ENCODE peak calls at places on chromosome X, in seven cellular contexts. One of them, this sample, is unnamed.

GRCh38 chrX:124392794-124393193 is 46.4 kb downstream of the SH2D1A start:
- DNase-seq in HCT116: no peak
- DNase-seq in SK-N-SH: no peak
- DNase-seq in K562: no peak
- DNase-seq in GM12878: no peak
- DNase-seq in H1: no peak
- DNase-seq in HepG2: no peak
- DNase-seq in this sample: no peak

GRCh38 chrX:1582686-1583437 is 8.5 kb upstream of the AKAP17A start:
- DNase-seq in HCT116: peak
- DNase-seq in SK-N-SH: no peak
- DNase-seq in K562: peak
- DNase-seq in GM12878: no peak
- DNase-seq in H1: peak
- DNase-seq in HepG2: peak
- DNase-seq in this sample: peak

GRCh38 chrX:19931146-19931545 is 43.7 kb upstream of the SH3KBP1 start:
- DNase-seq in HCT116: no peak
- DNase-seq in SK-N-SH: peak
- DNase-seq in K562: no peak
- DNase-seq in GM12878: no peak
- DNase-seq in H1: no peak
- DNase-seq in HepG2: no peak
- DNase-seq in this sample: no peak

GRCh38 chrX:119502727-119503483 is 34.7 kb downstream of the SLC25A5 start:
- DNase-seq in HCT116: no peak
- DNase-seq in SK-N-SH: no peak
- DNase-seq in K562: no peak
- DNase-seq in GM12878: no peak
- DNase-seq in H1: no peak
- DNase-seq in HepG2: peak
- DNase-seq in this sample: no peak

GRCh38 chrX:3939967-3940610 is 226.6 kb upstream of the PRKX start:
- DNase-seq in HCT116: peak
- DNase-seq in SK-N-SH: peak
- DNase-seq in K562: peak
- DNase-seq in GM12878: no peak
- DNase-seq in H1: no peak
- DNase-seq in HepG2: no peak
- DNase-seq in this sample: no peak

GRCh38 chrX:137747231-137747630 is 181.3 kb downstream of the ZIC3 start:
- DNase-seq in HCT116: no peak
- DNase-seq in SK-N-SH: no peak
- DNase-seq in K562: no peak
- DNase-seq in GM12878: no peak
- DNase-seq in H1: no peak
- DNase-seq in HepG2: no peak
- DNase-seq in this sample: no peak

GRCh38 chrX:87327267-87327666 is 190.3 kb upstream of the KLHL4 start:
- DNase-seq in HCT116: no peak
- DNase-seq in SK-N-SH: no peak
- DNase-seq in K562: no peak
- DNase-seq in GM12878: no peak
- DNase-seq in H1: no peak
- DNase-seq in HepG2: no peak
- DNase-seq in this sample: no peak

GRCh38 chrX:1809581-1809980 is 194.7 kb downstream of the ASMT start:
- DNase-seq in HCT116: no peak
- DNase-seq in SK-N-SH: no peak
- DNase-seq in K562: no peak
- DNase-seq in GM12878: no peak
- DNase-seq in H1: no peak
- DNase-seq in HepG2: no peak
- DNase-seq in this sample: no peak

GRCh38 chrX:136689441-136689840 is 41.5 kb downstream of the CD40LG start:
- DNase-seq in HCT116: no peak
- DNase-seq in SK-N-SH: no peak
- DNase-seq in K562: peak
- DNase-seq in GM12878: no peak
- DNase-seq in H1: no peak
- DNase-seq in HepG2: no peak
- DNase-seq in this sample: no peak

GRCh38 chrX:127570276-127570675 is 481.9 kb downstream of the ACTRT1 start:
- DNase-seq in HCT116: no peak
- DNase-seq in SK-N-SH: no peak
- DNase-seq in K562: no peak
- DNase-seq in GM12878: no peak
- DNase-seq in H1: no peak
- DNase-seq in HepG2: no peak
- DNase-seq in this sample: no peak

GRCh38 chrX:153469811-153470410 is 465 bp downstream of the HAUS7 start:
- DNase-seq in HCT116: no peak
- DNase-seq in SK-N-SH: peak
- DNase-seq in K562: peak
- DNase-seq in GM12878: no peak
- DNase-seq in H1: no peak
- DNase-seq in HepG2: no peak
- DNase-seq in this sample: no peak
- TF ChIP-seq JUND in HCT116: no peak
- TF ChIP-seq JUND in SK-N-SH: no peak
- TF ChIP-seq JUND in K562: no peak
- TF ChIP-seq JUND in GM12878: no peak
- TF ChIP-seq JUND in H1: no peak
- TF ChIP-seq JUND in HepG2: no peak
- TF ChIP-seq JUND in this sample: no peak

DNA sequence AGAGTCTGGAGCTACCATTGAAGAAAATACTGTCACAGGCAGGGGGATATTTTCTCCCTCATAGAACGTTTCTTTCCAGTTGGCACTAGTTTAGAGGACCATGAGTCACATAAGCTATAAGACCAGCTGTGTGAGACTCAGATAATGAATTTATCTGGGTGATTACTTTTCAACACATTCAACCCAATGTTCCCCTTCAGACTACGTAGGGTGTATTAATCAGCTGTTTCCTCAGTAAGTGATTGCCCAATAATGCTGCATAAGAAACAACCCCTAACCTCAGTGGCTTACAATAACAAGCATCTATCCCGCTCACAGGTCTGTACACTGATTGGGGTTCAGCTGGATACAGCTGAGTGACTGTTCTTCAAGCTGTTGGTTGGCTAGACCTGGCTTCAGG is 38.1 kb downstream of the CBLL2 start:
- DNase-seq in HCT116: no peak
- DNase-seq in SK-N-SH: no peak
- DNase-seq in K562: no peak
- DNase-seq in GM12878: no peak
- DNase-seq in H1: no peak
- DNase-seq in HepG2: no peak
- DNase-seq in this sample: no peak
- TF ChIP-seq JUND in HCT116: no peak
- TF ChIP-seq JUND in SK-N-SH: no peak
- TF ChIP-seq JUND in K562: no peak
- TF ChIP-seq JUND in GM12878: no peak
- TF ChIP-seq JUND in H1: no peak
- TF ChIP-seq JUND in HepG2: no peak
- TF ChIP-seq JUND in this sample: no peak

GRCh38 chrX:139720136-139720535 is 12.2 kb upstream of the MCF2 start:
- DNase-seq in HCT116: no peak
- DNase-seq in SK-N-SH: no peak
- DNase-seq in K562: no peak
- DNase-seq in GM12878: no peak
- DNase-seq in H1: peak
- DNase-seq in HepG2: peak
- DNase-seq in this sample: no peak
- TF ChIP-seq JUND in HCT116: no peak
- TF ChIP-seq JUND in SK-N-SH: no peak
- TF ChIP-seq JUND in K562: no peak
- TF ChIP-seq JUND in GM12878: no peak
- TF ChIP-seq JUND in H1: peak
- TF ChIP-seq JUND in HepG2: no peak
- TF ChIP-seq JUND in this sample: no peak

GRCh38 chrX:103311401-103311785 is 603 bp upstream of the BEX2 start:
- DNase-seq in HCT116: no peak
- DNase-seq in SK-N-SH: no peak
- DNase-seq in K562: no peak
- DNase-seq in GM12878: no peak
- DNase-seq in H1: no peak
- DNase-seq in HepG2: no peak
- DNase-seq in this sample: no peak
- TF ChIP-seq JUND in HCT116: no peak
- TF ChIP-seq JUND in SK-N-SH: no peak
- TF ChIP-seq JUND in K562: no peak
- TF ChIP-seq JUND in GM12878: no peak
- TF ChIP-seq JUND in H1: no peak
- TF ChIP-seq JUND in HepG2: no peak
- TF ChIP-seq JUND in this sample: no peak

GRCh38 chrX:133538148-133538547 is 122.9 kb upstream of the GPC4 start:
- DNase-seq in HCT116: no peak
- DNase-seq in SK-N-SH: no peak
- DNase-seq in K562: no peak
- DNase-seq in GM12878: no peak
- DNase-seq in H1: no peak
- DNase-seq in HepG2: no peak
- DNase-seq in this sample: no peak
- TF ChIP-seq JUND in HCT116: no peak
- TF ChIP-seq JUND in SK-N-SH: no peak
- TF ChIP-seq JUND in K562: no peak
- TF ChIP-seq JUND in GM12878: no peak
- TF ChIP-seq JUND in H1: no peak
- TF ChIP-seq JUND in HepG2: no peak
- TF ChIP-seq JUND in this sample: no peak

DNA sequence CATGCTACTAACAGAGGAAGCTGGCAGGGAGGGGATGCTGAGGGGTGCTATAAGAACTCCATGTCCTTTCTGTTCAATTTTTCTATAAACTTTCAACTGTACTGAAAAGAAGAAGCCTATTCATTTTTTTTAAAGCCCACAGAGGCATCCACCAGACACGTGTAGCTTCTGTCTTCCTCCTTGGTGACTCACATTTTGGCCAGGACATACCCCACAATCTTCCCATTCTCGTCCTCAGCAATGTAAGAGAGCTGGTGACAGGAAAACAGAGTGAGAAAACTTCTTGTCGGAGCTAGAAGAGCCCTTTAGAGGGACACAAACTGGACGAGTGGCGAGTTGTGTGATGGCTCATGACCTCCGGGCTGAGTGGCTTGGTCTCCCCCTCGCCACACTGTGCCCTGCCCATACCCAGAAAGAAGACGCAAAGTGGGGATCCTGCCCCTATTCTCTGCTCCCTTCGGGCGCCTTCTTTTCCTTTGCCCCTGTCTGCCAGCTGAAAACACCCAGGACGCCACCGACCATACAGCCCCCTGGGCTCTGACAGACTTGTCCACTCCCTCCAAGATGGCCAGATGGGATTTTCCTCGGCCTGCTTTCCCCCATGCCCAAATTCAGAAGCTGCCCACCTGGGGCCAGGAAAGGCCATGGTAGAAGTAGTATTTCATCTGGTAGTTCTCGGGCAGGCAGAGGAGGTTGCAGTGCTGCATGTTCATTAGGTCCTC is 925 bp downstream of the NAA10 start:
- DNase-seq in HCT116: no peak
- DNase-seq in SK-N-SH: no peak
- DNase-seq in K562: no peak
- DNase-seq in GM12878: no peak
- DNase-seq in H1: no peak
- DNase-seq in HepG2: no peak
- DNase-seq in this sample: no peak
- TF ChIP-seq JUND in HCT116: no peak
- TF ChIP-seq JUND in SK-N-SH: no peak
- TF ChIP-seq JUND in K562: no peak
- TF ChIP-seq JUND in GM12878: no peak
- TF ChIP-seq JUND in H1: no peak
- TF ChIP-seq JUND in HepG2: no peak
- TF ChIP-seq JUND in this sample: no peak

DNA sequence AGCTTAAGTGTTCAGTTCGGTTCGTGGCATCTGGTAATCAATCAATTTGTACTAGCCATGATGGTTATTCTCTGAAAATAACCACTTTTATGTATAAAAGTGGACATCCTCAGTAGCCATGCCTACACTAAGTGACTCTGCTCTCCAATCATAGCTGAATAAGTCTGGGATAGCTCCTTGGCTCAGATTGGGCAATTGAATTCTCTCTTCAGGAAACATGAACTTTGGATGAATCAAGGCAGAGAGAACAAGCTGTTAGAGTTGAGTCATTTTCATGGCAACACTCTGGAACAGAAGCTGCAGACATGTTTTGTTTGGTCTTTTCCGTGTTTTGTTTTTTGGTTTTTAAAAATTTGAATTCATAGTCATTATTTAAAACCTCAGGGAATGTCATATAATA is 66.8 kb upstream of the TMEM164 start:
- DNase-seq in HCT116: no peak
- DNase-seq in SK-N-SH: no peak
- DNase-seq in K562: no peak
- DNase-seq in GM12878: no peak
- DNase-seq in H1: no peak
- DNase-seq in HepG2: no peak
- DNase-seq in this sample: no peak
- TF ChIP-seq JUND in HCT116: no peak
- TF ChIP-seq JUND in SK-N-SH: no peak
- TF ChIP-seq JUND in K562: no peak
- TF ChIP-seq JUND in GM12878: no peak
- TF ChIP-seq JUND in H1: no peak
- TF ChIP-seq JUND in HepG2: no peak
- TF ChIP-seq JUND in this sample: no peak

GRCh38 chrX:425056-425455 is 38.3 kb upstream of the PPP2R3B start:
- DNase-seq in HCT116: no peak
- DNase-seq in SK-N-SH: no peak
- DNase-seq in K562: no peak
- DNase-seq in GM12878: no peak
- DNase-seq in H1: no peak
- DNase-seq in HepG2: no peak
- DNase-seq in this sample: no peak
- TF ChIP-seq JUND in HCT116: no peak
- TF ChIP-seq JUND in SK-N-SH: no peak
- TF ChIP-seq JUND in K562: no peak
- TF ChIP-seq JUND in GM12878: no peak
- TF ChIP-seq JUND in H1: no peak
- TF ChIP-seq JUND in HepG2: no peak
- TF ChIP-seq JUND in this sample: no peak

GRCh38 chrX:16836371-16836770 is 33.8 kb downstream of the RBBP7 start:
- DNase-seq in HCT116: no peak
- DNase-seq in SK-N-SH: peak
- DNase-seq in K562: peak
- DNase-seq in GM12878: no peak
- DNase-seq in H1: peak
- DNase-seq in HepG2: peak
- DNase-seq in this sample: no peak
- TF ChIP-seq JUND in HCT116: no peak
- TF ChIP-seq JUND in SK-N-SH: no peak
- TF ChIP-seq JUND in K562: no peak
- TF ChIP-seq JUND in GM12878: no peak
- TF ChIP-seq JUND in H1: no peak
- TF ChIP-seq JUND in HepG2: no peak
- TF ChIP-seq JUND in this sample: no peak

This sample was measured in T47D.